ENCODE peak calls at places on chromosome 1, in six cellular contexts. H is AG10803, O is anterior cingulate cortex, W is NCI-H1092, K is germinal center, X is hypothalamus. J is an unnamed sample.

GRCh38 chr1:53270873-53271272 is 32.6 kb upstream of the MAGOH start:
- DNase-seq in X (no peak), K (no peak), H (no peak), W (no peak), O (no peak), J (no peak)

GRCh38 chr1:163046071-163046470 is 23.1 kb upstream of the RGS4 start:
- DNase-seq in O (no peak), X (no peak), H (peak; percentile 65), W (no peak), K (no peak), J (peak; percentile 68)

GRCh38 chr1:209720326-209720725 is 15.7 kb downstream of the HSD11B1 start:
- DNase-seq in O (no peak), W (no peak), H (peak; percentile 5), K (no peak), X (no peak), J (no peak)

GRCh38 chr1:221637641-221638041 is 104.2 kb downstream of the DUSP10 start:
- DNase-seq in H (peak; percentile 90), W (no peak), K (no peak), X (no peak), O (no peak), J (peak; percentile 51)

GRCh38 chr1:53342735-53343470 is 15.0 kb upstream of the LRP8 start:
- DNase-seq in W (no peak), X (no peak), H (no peak), O (no peak), K (no peak), J (no peak)

GRCh38 chr1:19312782-19313635 is 883 bp downstream of the SLC66A1 start:
- DNase-seq in W (peak; percentile 15), H (no peak), O (no peak), X (no peak), K (peak; percentile 44), J (no peak)

GRCh38 chr1:57597036-57597435 is 173.2 kb upstream of the DAB1 start:
- DNase-seq in X (no peak), W (no peak), O (no peak), K (no peak), H (no peak), J (no peak)

GRCh38 chr1:63883494-63884235 is 109.8 kb downstream of the ROR1 start:
- DNase-seq in K (no peak), X (no peak), W (no peak), H (no peak), O (no peak), J (no peak)

GRCh38 chr1:246726881-246727280 is 2.7 kb downstream of the SCCPDH start:
- DNase-seq in O (peak; percentile 47), H (no peak), X (no peak), W (no peak), K (no peak), J (no peak)

GRCh38 chr1:55959136-55959548 is 620.2 kb downstream of the PLPP3 start:
- DNase-seq in K (no peak), H (no peak), O (no peak), W (no peak), X (no peak), J (no peak)

GRCh38 chr1:181135462-181135781 is 46.9 kb downstream of the IER5 start:
- DNase-seq in K (peak; percentile 47), X (no peak), H (peak; percentile 77), W (no peak), O (no peak), J (peak; percentile 48)

GRCh38 chr1:35646043-35646442 is 4.7 kb upstream of the PSMB2 start:
- DNase-seq in H (no peak), W (no peak), O (no peak), X (no peak), K (no peak), J (peak; percentile 31)